ENCODE peak calls at places on chromosomes 1 and 21, in four cellular contexts. Q is sigmoid colon, J is transverse colon, G is body of pancreas. V is an unnamed sample.

GRCh38 chr1:180842482-180842881 is 70.2 kb upstream of the KIAA1614 start:
- DNase-seq in Q (no peak), J (no peak), G (no peak), V (no peak)

GRCh38 chr1:184387871-184388670 is 1.2 kb downstream of the C1orf21 start:
- DNase-seq in Q (peak; percentile 74), J (peak; percentile 53), G (peak; percentile 32), V (peak; percentile 54)

GRCh38 chr1:19633106-19633505 is 11.0 kb upstream of the NBL1 start:
- DNase-seq in Q (no peak), J (no peak), G (no peak), V (no peak)

GRCh38 chr1:157045251-157046218 is at the start of gene ARHGEF11:
- DNase-seq in Q (peak; percentile 95), J (peak; percentile 93), G (peak; percentile 92), V (peak; percentile 59)

GRCh38 chr1:155694167-155694566 is 5.3 kb downstream of the DAP3 start:
- DNase-seq in Q (no peak), J (no peak), G (no peak), V (no peak)

GRCh38 chr1:63928197-63929105 is 154.6 kb downstream of the ROR1 start:
- DNase-seq in Q (peak; percentile 74), J (no peak), G (peak; percentile 56), V (no peak)

GRCh38 chr1:205504311-205505075 is at the start of gene CDK18:
- DNase-seq in Q (peak; percentile 89), J (peak; percentile 91), G (peak; percentile 89), V (no peak)

GRCh38 chr1:145885738-145886287 is at the start of gene ANKRD35:
- DNase-seq in Q (peak; percentile 89), J (peak; percentile 87), G (peak; percentile 75), V (peak; percentile 84)

GRCh38 chr1:15816674-15817073 is 9.2 kb upstream of the UQCRHL start:
- DNase-seq in Q (no peak), J (no peak), G (no peak), V (no peak)

GRCh38 chr1:156490401-156491032 is 10.1 kb downstream of the MEF2D start:
- DNase-seq in Q (no peak), J (peak; percentile 38), G (no peak), V (no peak)

GRCh38 chr1:70361727-70362413 is 7.3 kb upstream of the ANKRD13C start:
- DNase-seq in Q (no peak), J (no peak), G (no peak), V (no peak)

GRCh38 chr1:168121314-168122029 is 15.3 kb downstream of the GPR161 start:
- DNase-seq in Q (peak; percentile 87), J (peak; percentile 41), G (peak; percentile 66), V (no peak)

GRCh38 chr1:11151854-11152612 is 37.1 kb upstream of the ANGPTL7 start:
- DNase-seq in Q (peak; percentile 21), J (no peak), G (no peak), V (no peak)

GRCh38 chr1:50251592-50252165 is 143.0 kb downstream of the ELAVL4 start:
- DNase-seq in Q (no peak), J (no peak), G (no peak), V (no peak)

GRCh38 chr1:193104496-193104905 is 713 bp downstream of the GLRX2 start:
- DNase-seq in Q (peak; percentile 75), J (peak; percentile 56), G (peak; percentile 38), V (peak; percentile 60)

GRCh38 chr1:25765152-25765909 is 34.7 kb upstream of the SELENON start:
- DNase-seq in Q (no peak), J (no peak), G (no peak), V (no peak)

GRCh38 chr1:37755290-37755689 is 9.6 kb downstream of the EPHA10 start:
- DNase-seq in Q (no peak), J (no peak), G (no peak), V (no peak)

GRCh38 chr1:172902861-172903381 is 147.8 kb downstream of the TNFSF18 start:
- DNase-seq in Q (no peak), J (no peak), G (no peak), V (no peak)

GRCh38 chr1:192805832-192806323 is 3.0 kb upstream of the RGS2 start:
- DNase-seq in Q (no peak), J (no peak), G (no peak), V (peak; percentile 65)

GRCh38 chr1:27599605-27600499 is 4.1 kb downstream of the AHDC1 start:
- DNase-seq in Q (no peak), J (no peak), G (no peak), V (no peak)

GRCh38 chr1:235532350-235532749 is 28.1 kb upstream of the B3GALNT2 start:
- DNase-seq in Q (no peak), J (no peak), G (no peak), V (no peak)

GRCh38 chr1:69913967-69914366 is 291.4 kb downstream of the LRRC40 start:
- DNase-seq in Q (no peak), J (no peak), G (no peak), V (no peak)

GRCh38 chr1:22607154-22607553 is 29.3 kb upstream of the C1QA start:
- DNase-seq in Q (no peak), J (no peak), G (no peak), V (no peak)

GRCh38 chr1:147264158-147264768 is 21.8 kb downstream of the CHD1L start:
- DNase-seq in Q (no peak), J (no peak), G (no peak), V (no peak)

GRCh38 chr1:231636157-231636556 is 9.6 kb downstream of the DISC1 start:
- DNase-seq in Q (no peak), J (no peak), G (no peak), V (no peak)

GRCh38 chr1:98288494-98288893 is 367.7 kb upstream of the DPYD start:
- DNase-seq in Q (no peak), J (no peak), G (no peak), V (no peak)

GRCh38 chr1:112528076-112528475 is 19.3 kb downstream of the WNT2B start:
- DNase-seq in Q (no peak), J (no peak), G (no peak), V (no peak)
- TF ChIP-seq POLR2A in Q (no peak), J (no peak), G (no peak), V (no peak)

GRCh38 chr1:39105061-39105840 is 79.1 kb downstream of the NDUFS5 start:
- DNase-seq in Q (peak; percentile 90), J (peak; percentile 84), G (peak; percentile 78), V (peak; percentile 74)
- TF ChIP-seq POLR2A in Q (no peak), J (no peak), G (peak; percentile 36), V (peak; percentile 48)

DNA sequence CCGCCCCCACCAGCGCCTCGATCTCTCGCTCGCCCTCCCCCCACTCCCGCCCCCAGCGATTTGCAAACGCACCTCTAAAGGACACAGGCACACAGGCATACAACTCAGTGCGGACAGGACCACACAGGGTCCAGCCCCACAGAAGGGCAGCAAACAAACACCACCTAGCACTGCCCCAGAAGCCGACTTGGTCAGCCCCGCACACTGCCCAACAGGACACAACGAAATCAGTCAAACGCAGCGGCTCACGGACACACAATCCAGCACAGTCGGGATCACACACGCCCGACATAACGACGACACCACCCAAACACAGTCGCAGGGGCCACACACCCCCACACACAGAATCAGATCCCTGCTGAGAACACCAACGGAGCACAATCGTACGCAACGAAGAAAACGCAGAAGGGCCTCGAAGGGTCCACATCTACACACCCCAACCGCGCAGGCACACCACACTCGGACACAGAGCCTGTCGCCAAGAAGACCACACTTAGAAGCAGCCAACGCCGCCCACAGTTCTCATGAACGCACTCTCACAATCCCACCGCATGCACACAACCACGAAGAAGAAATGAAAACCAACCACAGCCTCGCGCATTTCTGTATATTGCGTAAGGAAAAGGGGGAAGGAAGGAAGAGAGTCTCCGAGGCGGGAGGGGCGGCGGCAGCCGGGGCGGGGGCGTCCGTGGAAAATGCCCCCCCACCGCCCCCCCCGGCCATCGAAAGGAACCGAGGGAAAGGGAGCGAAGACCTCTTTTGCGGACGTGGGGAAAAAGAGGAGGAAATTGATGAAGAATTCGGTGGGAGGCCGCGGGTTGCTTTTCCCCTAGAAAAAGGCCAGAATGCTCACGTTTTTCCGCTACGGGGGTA is 475 bp downstream of the TAL1 start:
- DNase-seq in Q (no peak), J (no peak), G (no peak), V (peak; percentile 89)
- TF ChIP-seq POLR2A in Q (no peak), J (peak; percentile 20), G (peak; percentile 30), V (peak; percentile 91)

GRCh38 chr1:54584575-54584974 is 36.5 kb downstream of the ACOT11 start:
- DNase-seq in Q (no peak), J (no peak), G (no peak), V (no peak)

GRCh38 chr1:54581621-54582035 is 33.6 kb downstream of the ACOT11 start:
- DNase-seq in Q (peak; percentile 98), J (peak; percentile 89), G (peak; percentile 98), V (no peak)

GRCh38 chr1:54583868-54584267 is 35.8 kb downstream of the ACOT11 start:
- DNase-seq in Q (no peak), J (no peak), G (no peak), V (no peak)

GRCh38 chr1:54582566-54583306 is 34.7 kb downstream of the ACOT11 start:
- DNase-seq in Q (no peak), J (no peak), G (peak; percentile 27), V (no peak)

DNA sequence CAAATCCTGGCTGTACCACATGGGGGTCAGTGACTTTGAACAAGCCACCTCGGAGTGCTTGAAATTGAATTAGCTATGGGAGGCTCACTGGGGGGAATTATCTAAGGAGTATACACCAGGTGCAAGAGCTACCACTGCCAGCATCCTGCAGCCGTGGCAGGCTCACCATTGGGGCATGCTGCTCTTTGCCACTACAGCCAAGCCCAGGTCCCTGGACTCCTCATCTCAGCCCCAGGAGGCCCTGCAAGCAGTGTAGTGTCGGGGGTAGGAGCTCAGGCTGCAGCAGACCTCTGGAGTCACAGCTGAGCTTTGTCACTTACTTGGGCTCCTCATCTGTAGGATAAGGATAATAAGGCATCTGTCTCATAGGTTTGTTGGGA is 35.3 kb downstream of the ACOT11 start:
- DNase-seq in Q (no peak), J (no peak), G (no peak), V (no peak)
- TF ChIP-seq POLR2A in Q (no peak), J (no peak), G (no peak), V (no peak)

GRCh38 chr1:202146279-202146678 is 1.7 kb upstream of the ARL8A start:
- DNase-seq in Q (no peak), J (no peak), G (no peak), V (no peak)

GRCh38 chr1:202146993-202147392 is 2.5 kb upstream of the ARL8A start:
- DNase-seq in Q (no peak), J (no peak), G (no peak), V (no peak)

GRCh38 chr1:202143768-202144509 is 598 bp downstream of the ARL8A start:
- DNase-seq in Q (peak; percentile 76), J (peak; percentile 36), G (peak; percentile 33), V (peak; percentile 37)

GRCh38 chr1:202144510-202145324 is at the start of gene ARL8A:
- DNase-seq in Q (peak; percentile 82), J (peak; percentile 80), G (peak; percentile 70), V (peak; percentile 74)

GRCh38 chr1:202145325-202146140 is 996 bp upstream of the ARL8A start:
- DNase-seq in Q (no peak), J (no peak), G (no peak), V (no peak)
- TF ChIP-seq POLR2A in Q (no peak), J (no peak), G (no peak), V (peak; percentile 12)

GRCh38 chr21:45534591-45535331 is 7.5 kb downstream of the SLC19A1 start:
- DNase-seq in Q (peak; percentile 63), J (peak; percentile 86), G (no peak), V (no peak)
- TF ChIP-seq POLR2A in Q (no peak), J (peak; percentile 12), G (no peak), V (no peak)

GRCh38 chr1:29083318-29084195 is 40.1 kb downstream of the TMEM200B start:
- DNase-seq in Q (no peak), J (no peak), G (no peak), V (no peak)
- TF ChIP-seq POLR2A in Q (no peak), J (no peak), G (no peak), V (no peak)